ENCODE peak calls at places on chromosomes 4 and X, in five cellular contexts. K, A, H, X and J are unnamed samples.

GRCh38 chr4:147842573-147842972 is 110.7 kb downstream of the ARHGAP10 start:
- DNase-seq in X (no peak), H (peak), K (no peak), A (no peak), J (no peak)

GRCh38 chrX:151697537-151697936 is 2.3 kb downstream of the PRRG3 start:
- DNase-seq in X (no peak), K (no peak), A (no peak), H (no peak), J (no peak)

GRCh38 chr4:3449574-3450534 is 8.1 kb downstream of the HGFAC start:
- DNase-seq in X (no peak), H (no peak), K (no peak), A (no peak), J (no peak)

GRCh38 chrX:86002076-86002896 is 45.1 kb downstream of the CHM start:
- DNase-seq in H (peak), A (peak), X (peak), K (no peak), J (no peak)

GRCh38 chr4:139083533-139084424 is 68.2 kb downstream of the NOCT start:
- DNase-seq in H (peak), X (peak), K (peak), A (peak), J (peak)

GRCh38 chr4:41258783-41259182 is 2.1 kb downstream of the UCHL1 start:
- DNase-seq in A (peak), H (no peak), X (peak), K (no peak), J (peak)

GRCh38 chr4:81021526-81021944 is 9.0 kb upstream of the BMP3 start:
- DNase-seq in K (no peak), H (no peak), A (no peak), X (no peak), J (no peak)

GRCh38 chrX:20224814-20225487 is 41.8 kb downstream of the RPS6KA3 start:
- DNase-seq in A (no peak), H (no peak), X (no peak), K (peak), J (no peak)

GRCh38 chrX:18353931-18354368 is 538 bp downstream of the SCML2 start:
- DNase-seq in X (peak), H (peak), K (no peak), A (no peak), J (peak)

GRCh38 chr4:109004431-109004830 is 241.6 kb upstream of the ETNPPL start:
- DNase-seq in H (no peak), A (no peak), K (no peak), X (no peak), J (no peak)

GRCh38 chrX:13667940-13668339 is 15.0 kb downstream of the TCEANC start:
- DNase-seq in A (no peak), H (no peak), K (no peak), X (no peak), J (no peak)

GRCh38 chrX:37578045-37578444 is 6.6 kb downstream of the LANCL3 start:
- DNase-seq in A (no peak), X (no peak), H (no peak), K (no peak), J (no peak)

GRCh38 chr4:55358668-55359067 is 12.6 kb downstream of the SRD5A3 start:
- DNase-seq in H (no peak), X (no peak), A (peak), K (peak), J (no peak)

GRCh38 chr4:180558427-180558826 is 1684.8 kb upstream of the TENM3 start:
- DNase-seq in A (no peak), K (no peak), H (no peak), X (no peak), J (no peak)

GRCh38 chr4:23348789-23349498 is 540.9 kb downstream of the PPARGC1A start:
- DNase-seq in A (no peak), H (no peak), K (no peak), X (no peak), J (no peak)

GRCh38 chr4:173121044-173121685 is 47.4 kb upstream of the GALNT7 start:
- DNase-seq in K (peak), X (no peak), H (peak), A (no peak), J (no peak)

GRCh38 chr4:24607338-24607737 is 23.0 kb upstream of the DHX15 start:
- DNase-seq in A (no peak), X (no peak), K (no peak), H (no peak), J (no peak)

GRCh38 chr4:5451243-5451642 is 257.1 kb downstream of the EVC2 start:
- DNase-seq in H (no peak), K (no peak), A (no peak), X (no peak), J (no peak)

GRCh38 chr4:88527787-88528186 is 4.2 kb upstream of the PYURF start:
- DNase-seq in H (no peak), X (no peak), K (peak), A (no peak), J (no peak)
- TF ChIP-seq ZBTB33 in H (no peak), X (no peak), K (no peak), A (no peak), J (no peak)

GRCh38 chrX:119760026-119760902 is 1.9 kb downstream of the SOWAHD start:
- DNase-seq in K (no peak), A (no peak), H (no peak), X (no peak), J (peak)

GRCh38 chrX:119757646-119757978 is 776 bp upstream of the SOWAHD start:
- DNase-seq in A (no peak), H (no peak), K (no peak), X (no peak), J (no peak)

GRCh38 chrX:119757979-119758681 is at the start of gene SOWAHD:
- DNase-seq in K (no peak), A (no peak), X (peak), H (peak), J (peak)

GRCh38 chrX:119759333-119759766 is 962 bp downstream of the SOWAHD start:
- DNase-seq in X (no peak), H (no peak), A (no peak), K (no peak), J (peak)

GRCh38 chrX:119758682-119759332 is 419 bp downstream of the SOWAHD start:
- DNase-seq in H (peak), A (no peak), X (no peak), K (no peak), J (peak)
- TF ChIP-seq MAX in H (no peak), A (no peak), X (no peak), K (no peak), J (peak)

DNA sequence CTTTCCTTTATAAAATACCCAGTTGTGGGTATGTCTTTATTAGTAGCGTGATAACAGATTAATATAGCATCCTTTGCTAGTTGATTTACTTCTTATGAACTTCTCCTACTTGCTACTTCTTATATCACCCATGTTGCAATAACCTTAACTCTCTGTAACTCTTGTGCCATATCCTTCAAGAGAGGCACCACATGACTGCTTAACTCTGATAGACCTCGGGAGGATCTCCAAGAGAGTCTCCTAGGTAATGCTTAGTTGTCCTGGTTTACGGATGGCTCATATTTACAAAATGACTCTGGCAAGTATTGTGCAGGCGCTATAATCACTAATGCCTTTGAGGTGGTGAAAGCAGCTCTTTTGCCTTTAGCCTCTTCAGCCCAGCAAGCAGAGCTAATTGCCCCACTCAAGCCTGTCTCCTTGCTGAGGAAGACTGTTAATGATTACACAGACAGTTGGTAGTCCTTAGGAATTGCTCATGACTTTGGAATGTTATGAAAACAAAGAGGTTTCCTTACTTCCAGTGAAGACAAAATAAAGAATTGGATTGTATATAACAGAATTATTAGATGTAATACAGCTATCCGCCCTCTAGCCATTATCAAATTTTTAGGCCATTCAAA is 1305.8 kb downstream of the PCDH7 start:
- DNase-seq in A (peak), H (no peak), K (no peak), X (no peak), J (no peak)
- TF ChIP-seq ZBTB33 in A (no peak), H (no peak), K (no peak), X (no peak), J (no peak)

GRCh38 chr4:113365377-113365776 is 315.9 kb downstream of the ANK2 start:
- DNase-seq in A (no peak), X (no peak), H (no peak), K (no peak), J (no peak)
- TF ChIP-seq MAX in A (no peak), X (no peak), H (no peak), K (no peak), J (no peak)

DNA sequence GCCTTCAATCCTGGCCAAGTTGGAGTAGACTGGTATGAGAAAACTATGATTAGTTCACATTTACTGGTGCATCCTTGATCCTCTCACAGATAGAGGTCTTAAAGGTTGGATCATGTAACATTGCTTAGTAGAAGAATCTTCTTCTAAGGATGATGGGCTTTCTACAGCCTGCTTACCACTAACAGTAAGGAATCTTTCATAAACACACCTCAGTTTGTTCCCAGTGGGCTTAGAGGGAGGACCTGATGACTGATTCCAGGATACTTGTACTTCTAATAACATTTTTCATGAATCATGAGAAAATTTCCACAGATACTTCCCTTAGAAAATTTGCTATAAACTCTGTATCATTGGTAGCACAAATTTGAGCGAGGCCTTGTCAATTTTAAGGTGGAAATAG is 40.6 kb downstream of the CCNI start:
- DNase-seq in K (no peak), A (no peak), X (no peak), H (no peak), J (no peak)
- TF ChIP-seq ZBTB33 in K (no peak), A (no peak), X (no peak), H (no peak), J (no peak)

GRCh38 chrX:41449615-41450014 is 2.5 kb downstream of the NYX start:
- DNase-seq in K (no peak), A (no peak), H (no peak), X (no peak), J (no peak)
- TF ChIP-seq MAX in K (no peak), A (no peak), H (no peak), X (no peak), J (peak)

DNA sequence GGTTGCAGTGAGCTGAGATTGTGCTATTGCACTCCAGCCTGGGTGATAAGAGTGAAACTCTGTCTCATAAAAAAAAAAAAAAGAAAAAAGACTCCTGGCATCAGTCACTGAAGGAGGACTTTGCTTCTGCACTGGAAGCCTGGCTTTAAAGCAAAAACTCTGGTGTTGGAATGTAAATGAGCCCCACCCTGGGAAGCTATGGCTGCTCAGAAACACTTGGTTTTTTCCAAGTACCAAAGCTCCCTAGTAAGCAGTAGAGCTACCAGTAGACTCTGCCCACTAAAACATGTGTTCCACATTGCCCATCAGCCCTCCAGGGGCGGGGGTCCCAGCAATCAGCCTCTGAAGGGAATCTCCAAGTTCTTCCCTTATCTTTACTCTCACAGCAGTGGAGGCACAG is 154.4 kb downstream of the SHROOM3 start:
- DNase-seq in K (no peak), H (no peak), X (no peak), A (no peak), J (no peak)
- TF ChIP-seq ZBTB33 in K (no peak), H (no peak), X (no peak), A (no peak), J (no peak)

GRCh38 chr4:170088686-170089085 is 1.1 kb downstream of the AADAT start:
- DNase-seq in K (no peak), A (no peak), H (no peak), X (no peak), J (peak)
- TF ChIP-seq MAX in K (no peak), A (no peak), H (no peak), X (no peak), J (no peak)